ENCODE peak calls at places on chromosomes 5 and 9, in ten cellular contexts. Z is GM12865, W is neural progenitor cell, X is spleen, S is left lung, E is Calu3, T is WTC11, H is bronchial epithelial cell, M is A673, A is tibial nerve. R is an unnamed sample.
A peak's percentile ranks its signal among the peaks of the same experiment; 100 is the strongest.

GRCh38 chr5:77925503-77925902 is 149.4 kb upstream of the TBCA start:
- DNase-seq in E (no peak), Z (no peak), W (no peak), T (no peak), S (no peak), H (no peak), X (no peak), A (no peak), M (no peak), R (no peak)

GRCh38 chr9:127278372-127278771 is 13.8 kb downstream of the GARNL3 start:
- DNase-seq in H (peak; percentile 93), M (no peak), S (no peak), W (no peak), T (no peak), E (no peak), X (no peak), Z (no peak), A (no peak), R (no peak)

GRCh38 chr9:8677725-8678124 is 878.1 kb upstream of the DMAC1 start:
- DNase-seq in T (no peak), M (peak; percentile 39), W (peak; percentile 41), E (no peak), A (no peak), X (no peak), Z (no peak), S (no peak), H (no peak), R (no peak)

GRCh38 chr9:92660266-92660665 is 9.7 kb downstream of the IPPK start:
- DNase-seq in Z (no peak), W (no peak), A (no peak), X (peak; percentile 47), H (no peak), S (peak; percentile 49), T (no peak), M (no peak), E (no peak), R (no peak)

GRCh38 chr5:135569755-135570452 is 8.9 kb downstream of the CXCL14 start:
- DNase-seq in E (peak; percentile 66), X (peak; percentile 66), H (peak; percentile 48), S (no peak), Z (peak; percentile 46), M (peak; percentile 64), W (peak; percentile 78), A (no peak), T (peak; percentile 75), R (peak; percentile 22)

GRCh38 chr5:56310711-56311204 is 77.6 kb upstream of the ANKRD55 start:
- DNase-seq in A (no peak), E (no peak), H (no peak), X (no peak), M (peak; percentile 12), Z (no peak), T (no peak), S (no peak), W (no peak), R (no peak)

GRCh38 chr9:36834736-36835135 is 199.3 kb downstream of the PAX5 start:
- DNase-seq in M (no peak), H (no peak), A (no peak), W (no peak), E (no peak), T (no peak), Z (no peak), X (peak; percentile 82), S (no peak), R (no peak)

GRCh38 chr9:97474373-97474925 is 27.0 kb upstream of the TMOD1 start:
- DNase-seq in X (no peak), H (no peak), M (no peak), Z (no peak), W (no peak), S (no peak), A (no peak), E (no peak), T (no peak), R (no peak)

GRCh38 chr9:101271102-101271501 is 113.7 kb downstream of the BAAT start:
- DNase-seq in H (no peak), W (no peak), T (no peak), Z (no peak), E (no peak), A (no peak), M (no peak), X (no peak), S (no peak), R (no peak)

GRCh38 chr9:35096035-35096849 is at the start of gene PIGO:
- DNase-seq in H (peak; percentile 73), E (peak; percentile 88), T (peak; percentile 91), A (peak; percentile 75), X (peak; percentile 99), S (peak; percentile 98), Z (peak; percentile 96), M (peak; percentile 90), W (peak; percentile 93), R (peak; percentile 93)

GRCh38 chr9:136289651-136290507 is 14.0 kb downstream of the CCDC187 start:
- DNase-seq in H (no peak), M (no peak), T (no peak), X (no peak), A (no peak), Z (no peak), S (peak; percentile 73), W (no peak), E (no peak), R (no peak)

GRCh38 chr5:61673007-61673735 is 341.1 kb downstream of the ZSWIM6 start:
- DNase-seq in H (peak; percentile 94), S (no peak), Z (peak; percentile 14), W (peak; percentile 68), A (no peak), X (no peak), M (no peak), E (peak; percentile 61), T (no peak), R (no peak)

GRCh38 chr5:39624268-39624886 is 199.6 kb upstream of the DAB2 start:
- DNase-seq in W (no peak), Z (no peak), H (peak; percentile 89), M (no peak), T (no peak), X (no peak), S (no peak), E (peak; percentile 82), A (no peak), R (no peak)

GRCh38 chr5:136458481-136458880 is 93.1 kb upstream of the TRPC7 start:
- DNase-seq in A (no peak), E (no peak), Z (no peak), S (no peak), X (no peak), H (no peak), T (no peak), M (no peak), W (no peak), R (no peak)

DNA sequence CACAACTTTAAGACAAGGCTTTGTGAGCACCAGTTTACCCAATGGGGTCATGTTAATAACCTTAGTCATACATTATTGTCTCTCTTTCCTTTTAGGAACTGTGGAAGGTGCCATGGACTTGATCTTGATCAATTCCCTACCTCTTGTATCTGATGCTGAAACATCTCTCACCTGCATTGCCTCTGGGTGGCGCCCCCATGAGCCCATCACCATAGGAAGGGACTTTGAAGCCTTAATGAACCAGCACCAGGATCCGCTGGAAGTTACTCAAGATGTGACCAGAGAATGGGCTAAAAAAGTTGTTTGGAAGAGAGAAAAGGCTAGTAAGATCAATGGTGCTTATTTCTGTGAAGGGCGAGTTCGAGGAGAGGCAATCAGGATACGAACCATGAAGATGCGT is 48.7 kb downstream of the TEK start:
- DNase-seq in W (no peak), S (no peak), T (peak; percentile 30), Z (no peak), H (no peak), E (no peak), M (no peak), A (no peak), X (no peak), R (no peak)
- TF ChIP-seq CTCF in W (no peak), S (no peak), T (no peak), Z (no peak), H (no peak), E (no peak), M (no peak), A (no peak), X (no peak), R (no peak)

DNA sequence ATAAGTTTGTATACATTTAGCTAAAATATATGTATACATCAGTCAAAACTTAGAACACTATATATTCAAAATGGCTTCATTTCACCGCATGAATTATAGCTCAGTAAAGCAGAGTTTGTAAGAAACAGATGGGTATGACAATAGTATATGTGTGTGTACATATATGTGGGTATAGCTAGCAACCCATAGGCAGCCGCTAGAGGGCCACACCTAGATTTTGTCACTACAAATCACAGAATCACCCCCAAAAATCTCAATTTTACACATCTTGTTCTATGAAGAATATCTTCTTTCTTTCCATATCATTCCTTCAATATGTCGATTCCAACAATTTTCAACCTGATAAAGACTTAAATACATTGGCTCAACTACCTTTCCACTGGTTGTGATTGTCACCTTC is 357.8 kb upstream of the CCNG1 start:
- DNase-seq in S (no peak), T (peak; percentile 41), A (no peak), E (peak; percentile 5), W (no peak), M (no peak), Z (peak; percentile 30), H (no peak), X (no peak), R (peak; percentile 14)
- TF ChIP-seq CTCF in S (no peak), T (peak; percentile 42), A (no peak), E (peak; percentile 21), W (peak; percentile 58), M (peak; percentile 30), Z (peak; percentile 53), H (no peak), X (no peak), R (no peak)

GRCh38 chr9:21813575-21814473 is 11.4 kb downstream of the MTAP start:
- DNase-seq in X (no peak), A (peak; percentile 74), Z (peak; percentile 86), S (no peak), M (peak; percentile 60), W (peak; percentile 78), T (peak; percentile 20), H (peak; percentile 83), E (peak; percentile 55), R (peak; percentile 73)
- TF ChIP-seq CTCF in X (peak; percentile 74), A (peak; percentile 82), Z (peak; percentile 63), S (peak; percentile 56), M (peak; percentile 61), W (peak; percentile 91), T (peak; percentile 26), H (peak; percentile 55), E (peak; percentile 51), R (peak; percentile 77)

GRCh38 chr5:138705007-138705406 is 48.2 kb upstream of the CTNNA1 start:
- DNase-seq in Z (no peak), W (no peak), A (no peak), T (no peak), E (no peak), X (no peak), H (no peak), S (no peak), M (no peak), R (no peak)

GRCh38 chr5:138702827-138703194 is 50.4 kb upstream of the CTNNA1 start:
- DNase-seq in X (no peak), W (no peak), S (no peak), M (no peak), E (no peak), A (no peak), T (no peak), H (no peak), Z (no peak), R (no peak)

GRCh38 chr5:138700581-138701362 is 52.5 kb upstream of the CTNNA1 start:
- DNase-seq in S (no peak), M (no peak), Z (no peak), T (no peak), W (no peak), H (no peak), E (no peak), X (no peak), A (no peak), R (no peak)

GRCh38 chr5:138701678-138702077 is 51.5 kb upstream of the CTNNA1 start:
- DNase-seq in M (no peak), H (no peak), A (no peak), Z (no peak), S (no peak), T (no peak), E (no peak), W (no peak), X (no peak), R (no peak)

GRCh38 chr5:138702166-138702826 is 50.9 kb upstream of the CTNNA1 start:
- DNase-seq in H (no peak), M (no peak), E (no peak), T (no peak), Z (no peak), S (no peak), A (no peak), W (no peak), X (no peak), R (no peak)
- TF ChIP-seq CTCF in H (no peak), M (no peak), E (no peak), T (no peak), Z (no peak), S (no peak), A (no peak), W (no peak), X (no peak), R (no peak)

R was measured in activated CD8-positive, alpha-beta T cell treated with anti-CD3 and anti-CD28 coated beads for 36 hours.